ENCODE peak calls at places on chromosomes 16 and 17, in five cellular contexts. W is HepG2, D is A549, G is K562, I is GM12878. T is an unnamed sample.

GRCh38 chr17:1931759-1932579 is 93.2 kb downstream of the RTN4RL1 start:
- DNase-seq in W (peak), D (no peak), G (no peak), I (no peak), T (peak)

GRCh38 chr17:18361837-18362380 is 1.4 kb downstream of the SHMT1 start:
- DNase-seq in W (no peak), D (no peak), G (no peak), I (no peak), T (no peak)

GRCh38 chr17:42698736-42699414 is 16.5 kb downstream of the CNTNAP1 start:
- DNase-seq in W (no peak), D (no peak), G (peak), I (no peak), T (no peak)

GRCh38 chr16:64470916-64471315 is 650.9 kb downstream of the CDH11 start:
- DNase-seq in W (no peak), D (no peak), G (no peak), I (no peak), T (no peak)

GRCh38 chr17:38357488-38358123 is 6.0 kb downstream of the SOCS7 start:
- DNase-seq in W (no peak), D (no peak), G (no peak), I (no peak), T (no peak)

GRCh38 chr17:76546556-76547182 is 6.8 kb downstream of the PRCD start:
- DNase-seq in W (no peak), D (no peak), G (no peak), I (no peak), T (no peak)

GRCh38 chr17:66625321-66625767 is 209.6 kb upstream of the CACNG5 start:
- DNase-seq in W (peak), D (peak), G (no peak), I (no peak), T (no peak)

GRCh38 chr16:180921-181667 is 835 bp downstream of the HBQ1 start:
- DNase-seq in W (peak), D (peak), G (peak), I (peak), T (peak)

GRCh38 chr17:75691371-75692290 is 24.5 kb downstream of the SAP30BP start:
- DNase-seq in W (no peak), D (no peak), G (no peak), I (no peak), T (no peak)

GRCh38 chr16:18805257-18805773 is 4.0 kb upstream of the ARL6IP1 start:
- DNase-seq in W (no peak), D (no peak), G (no peak), I (no peak), T (no peak)

GRCh38 chr16:47388705-47389104 is 72.2 kb downstream of the ITFG1 start:
- DNase-seq in W (no peak), D (no peak), G (no peak), I (no peak), T (no peak)

GRCh38 chr17:36949461-36949927 is 740 bp downstream of the AATF start:
- DNase-seq in W (peak), D (no peak), G (no peak), I (no peak), T (no peak)

GRCh38 chr16:60646631-60647030 is 1389.6 kb downstream of the CDH8 start:
- DNase-seq in W (no peak), D (no peak), G (no peak), I (no peak), T (no peak)

GRCh38 chr17:8117367-8117979 is 841 bp downstream of the ALOXE3 start:
- DNase-seq in W (no peak), D (no peak), G (no peak), I (no peak), T (no peak)

GRCh38 chr16:65113441-65113840 is 8.4 kb downstream of the CDH11 start:
- DNase-seq in W (no peak), D (no peak), G (no peak), I (no peak), T (no peak)

GRCh38 chr17:37239690-37240344 is 136.0 kb upstream of the C17orf78 start:
- DNase-seq in W (peak), D (peak), G (no peak), I (no peak), T (no peak)

GRCh38 chr16:81821422-81822128 is 42.5 kb downstream of the PLCG2 start:
- DNase-seq in W (no peak), D (no peak), G (no peak), I (peak), T (no peak)

GRCh38 chr17:42849451-42850157 is 1.4 kb upstream of the AOC3 start:
- DNase-seq in W (no peak), D (no peak), G (peak), I (no peak), T (no peak)

GRCh38 chr16:26993511-26993910 is 73.2 kb upstream of the C16orf82 start:
- DNase-seq in W (no peak), D (no peak), G (no peak), I (no peak), T (no peak)

GRCh38 chr16:28844226-28844885 is 1.8 kb downstream of the TUFM start:
- DNase-seq in W (no peak), D (no peak), G (no peak), I (no peak), T (no peak)

GRCh38 chr16:10820546-10820945 is 2.0 kb upstream of the TVP23A start:
- DNase-seq in W (no peak), D (no peak), G (no peak), I (no peak), T (no peak)

GRCh38 chr17:80181431-80181830 is 11.6 kb downstream of the CARD14 start:
- DNase-seq in W (no peak), D (no peak), G (no peak), I (no peak), T (no peak)

GRCh38 chr16:22424161-22424937 is 49.9 kb upstream of the CDR2 start:
- DNase-seq in W (no peak), D (no peak), G (no peak), I (no peak), T (peak)

GRCh38 chr16:48432136-48432535 is 46.9 kb upstream of the SIAH1 start:
- DNase-seq in W (no peak), D (no peak), G (no peak), I (peak), T (no peak)

GRCh38 chr16:21996923-21997692 is 3.8 kb downstream of the PDZD9 start:
- DNase-seq in W (peak), D (no peak), G (no peak), I (no peak), T (no peak)

GRCh38 chr17:8019161-8019560 is 16.7 kb downstream of the GUCY2D start:
- DNase-seq in W (no peak), D (no peak), G (no peak), I (no peak), T (no peak)

GRCh38 chr17:416293-417206 is 63.9 kb upstream of the RPH3AL start:
- DNase-seq in W (no peak), D (no peak), G (no peak), I (peak), T (no peak)

GRCh38 chr16:65728172-65728571 is 606.3 kb upstream of the CDH11 start:
- DNase-seq in W (no peak), D (no peak), G (no peak), I (no peak), T (no peak)

GRCh38 chr16:27239026-27239425 is 29.5 kb downstream of the NSMCE1 start:
- DNase-seq in W (no peak), D (no peak), G (no peak), I (no peak), T (no peak)

GRCh38 chr17:3914319-3914685 is 2.0 kb downstream of the P2RX1 start:
- DNase-seq in W (no peak), D (no peak), G (no peak), I (peak), T (no peak)

GRCh38 chr16:2173366-2173765 is 17.8 kb downstream of the TRAF7 start:
- DNase-seq in W (no peak), D (no peak), G (no peak), I (no peak), T (no peak)

GRCh38 chr17:79517812-79518211 is 93.0 kb downstream of the RBFOX3 start:
- DNase-seq in W (no peak), D (no peak), G (no peak), I (no peak), T (no peak)

GRCh38 chr16:29816694-29817441 is 916 bp downstream of the PAGR1 start:
- DNase-seq in W (peak), D (peak), G (peak), I (no peak), T (peak)

DNA sequence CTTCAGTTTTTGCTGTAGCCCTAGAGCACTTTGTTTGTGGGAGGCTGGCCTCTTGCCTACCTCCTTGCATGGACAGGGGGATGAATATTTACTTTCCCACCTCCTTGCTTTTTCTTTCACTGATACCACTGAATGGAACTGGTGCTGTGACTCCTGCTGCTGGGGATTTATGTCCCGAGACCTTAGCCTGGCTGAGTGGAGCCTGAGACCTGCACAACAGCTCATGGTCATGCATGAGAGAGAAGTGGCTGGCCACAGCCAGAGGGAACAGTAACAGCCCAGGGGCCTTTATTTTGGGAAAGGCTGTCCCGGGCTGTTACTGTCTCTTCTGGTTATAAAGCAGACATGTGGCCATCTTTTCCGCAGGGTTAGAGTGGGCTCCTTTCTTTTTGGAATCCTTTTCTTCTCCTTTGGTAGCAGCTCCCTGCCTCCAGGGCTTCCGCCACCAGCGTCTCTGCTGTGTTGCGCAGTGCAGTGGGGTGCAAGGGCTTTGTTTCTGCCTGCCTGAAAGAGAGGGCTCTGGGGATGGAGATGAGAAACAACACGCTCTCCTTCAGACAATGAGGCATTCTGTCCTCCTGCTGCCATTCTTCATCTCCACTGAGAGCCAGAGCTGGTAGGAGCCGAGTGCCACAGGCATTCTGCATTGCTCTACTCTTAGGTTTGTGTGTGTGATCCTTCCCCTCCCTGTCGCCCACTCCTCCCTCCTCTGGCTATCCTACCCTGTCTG is 14.5 kb downstream of the SNX11 start:
- DNase-seq in W (no peak), D (no peak), G (no peak), I (no peak), T (no peak)
- TF ChIP-seq HDAC2 in W (no peak), D (no peak), G (no peak), I (no peak), T (no peak)

GRCh38 chr17:47961406-47961805 is 3.7 kb upstream of the PRR15L start:
- DNase-seq in W (no peak), D (no peak), G (no peak), I (no peak), T (no peak)

GRCh38 chr17:47959825-47960655 is 2.4 kb upstream of the PRR15L start:
- DNase-seq in W (no peak), D (no peak), G (no peak), I (no peak), T (no peak)

GRCh38 chr17:47956818-47957590 is 679 bp downstream of the PRR15L start:
- DNase-seq in W (peak), D (no peak), G (no peak), I (no peak), T (no peak)

GRCh38 chr17:47955497-47956461 is 1.9 kb downstream of the PRR15L start:
- DNase-seq in W (no peak), D (no peak), G (no peak), I (no peak), T (no peak)

DNA sequence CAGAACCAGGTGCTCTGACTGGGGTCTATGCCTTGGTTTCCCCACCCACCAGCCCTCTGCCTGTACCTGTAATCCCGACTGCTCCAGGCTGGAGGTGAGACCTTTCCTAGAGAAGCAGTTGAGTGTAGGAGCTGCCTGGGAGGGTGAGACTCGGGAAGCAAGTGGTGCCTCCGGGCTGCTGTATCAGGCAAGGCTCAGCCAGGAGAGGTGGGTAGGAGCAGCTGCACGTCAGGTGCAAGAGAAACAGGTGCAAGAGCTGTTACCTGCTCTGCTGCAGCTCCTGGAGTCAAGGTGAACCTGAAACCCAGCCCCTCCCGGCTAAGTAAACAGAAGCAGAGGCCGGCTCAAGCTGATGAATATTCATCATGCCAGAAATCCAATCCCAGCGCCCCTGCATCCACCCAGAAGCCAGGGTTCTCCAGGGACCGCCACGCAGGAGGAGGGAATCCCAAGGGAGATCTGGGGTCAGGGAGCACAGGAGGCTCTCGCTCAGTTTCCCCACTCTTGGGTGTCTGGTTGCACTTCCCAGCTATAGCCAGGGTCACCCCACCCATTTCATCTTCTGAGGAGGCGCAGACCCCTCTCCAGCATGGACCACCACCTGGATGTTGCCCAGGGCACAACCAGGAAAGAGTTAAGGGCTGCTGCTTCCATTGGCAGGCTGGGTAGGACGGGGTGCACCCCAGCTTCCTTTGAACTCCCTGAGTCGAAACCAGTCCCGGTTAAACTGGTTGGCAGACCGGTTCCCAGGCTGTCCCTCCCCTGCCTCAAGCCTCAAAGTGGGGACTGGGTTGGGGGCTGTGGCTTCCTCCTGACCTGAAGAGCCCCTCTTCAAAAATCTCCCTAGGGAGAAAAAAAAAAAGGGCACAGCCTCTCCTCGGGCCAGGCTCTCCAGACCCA is at the start of gene PRR15L:
- DNase-seq in W (no peak), D (no peak), G (no peak), I (no peak), T (peak)
- TF ChIP-seq HDAC2 in W (no peak), D (no peak), G (no peak), I (no peak), T (no peak)

DNA sequence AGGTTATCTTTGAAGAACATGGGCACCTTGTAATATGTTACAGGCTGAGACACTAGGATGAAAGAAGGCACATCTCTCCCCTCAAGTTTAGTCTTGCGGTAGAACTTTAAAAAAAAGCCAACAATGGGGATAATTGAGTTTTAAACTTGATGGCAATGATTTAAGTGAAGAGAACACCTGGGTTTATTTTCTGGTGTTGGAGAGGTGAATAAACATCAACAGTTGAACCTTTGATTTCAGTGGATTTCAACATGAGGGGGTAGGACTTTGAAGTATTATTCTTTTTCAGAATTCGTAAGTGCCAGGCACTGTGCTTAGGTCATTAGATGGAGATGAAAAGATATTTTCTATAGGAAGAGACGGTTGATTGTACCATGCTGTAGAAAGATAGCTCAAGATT is 22.3 kb downstream of the HAPSTR1 start:
- DNase-seq in W (no peak), D (no peak), G (no peak), I (no peak), T (no peak)
- TF ChIP-seq HDAC2 in W (no peak), D (no peak), G (no peak), I (no peak), T (no peak)

GRCh38 chr16:54201200-54201599 is 85.4 kb downstream of the IRX3 start:
- DNase-seq in W (no peak), D (peak), G (peak), I (no peak), T (no peak)
- TF ChIP-seq HDAC2 in W (no peak), D (no peak), G (no peak), I (no peak), T (no peak)

DNA sequence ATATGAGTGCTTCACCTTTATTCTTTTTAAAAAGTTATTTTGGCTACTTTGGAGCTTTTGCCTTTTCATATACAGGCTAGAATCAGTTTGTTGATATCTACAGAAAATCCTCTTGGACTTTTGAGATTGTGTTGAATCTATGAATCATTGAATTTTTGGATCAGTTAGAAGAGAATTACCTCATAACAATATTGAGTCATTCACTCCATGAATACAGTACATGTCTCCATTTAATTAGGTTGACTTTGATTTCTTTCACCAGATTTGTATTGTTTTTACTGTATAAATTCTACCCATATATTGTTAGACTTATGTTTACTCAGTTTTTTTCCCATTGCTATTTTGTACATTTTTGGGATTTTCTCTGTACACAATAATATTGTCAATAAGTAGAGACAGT is 54.4 kb downstream of the TAOK1 start:
- DNase-seq in W (no peak), D (no peak), G (no peak), I (no peak), T (no peak)
- TF ChIP-seq HDAC2 in W (no peak), D (no peak), G (no peak), I (no peak), T (no peak)

DNA sequence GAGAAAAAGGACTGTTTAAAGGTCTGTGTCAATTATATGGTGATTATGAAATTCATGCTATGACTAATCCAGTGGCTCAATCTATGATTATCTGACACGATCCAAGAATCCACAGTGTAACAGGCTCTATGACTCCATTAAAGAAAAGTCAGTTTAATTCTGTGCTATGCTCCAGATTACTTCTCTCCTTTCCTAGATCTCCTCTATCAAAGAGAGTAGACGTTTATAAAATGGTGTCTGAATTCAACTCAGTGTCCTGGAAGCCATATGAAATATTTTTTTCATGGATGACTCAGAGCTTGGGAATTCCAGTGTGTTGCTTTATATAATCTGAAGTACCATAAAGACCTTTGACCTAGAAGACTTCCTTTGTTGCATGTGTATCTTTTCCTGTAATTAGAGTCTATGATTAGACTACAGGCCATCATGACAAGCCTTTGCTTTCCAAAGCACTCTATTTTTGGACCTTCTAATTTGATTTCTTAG is 27.0 kb upstream of the NF1 start:
- DNase-seq in W (peak), D (peak), G (no peak), I (no peak), T (no peak)
- TF ChIP-seq HDAC2 in W (no peak), D (no peak), G (no peak), I (no peak), T (no peak)

GRCh38 chr17:12421646-12422306 is 243.9 kb upstream of the MYOCD start:
- DNase-seq in W (no peak), D (no peak), G (no peak), I (no peak), T (no peak)

GRCh38 chr17:12421077-12421476 is 244.6 kb upstream of the MYOCD start:
- DNase-seq in W (no peak), D (no peak), G (no peak), I (no peak), T (no peak)

GRCh38 chr17:12422632-12423031 is 243.1 kb upstream of the MYOCD start:
- DNase-seq in W (no peak), D (no peak), G (no peak), I (no peak), T (no peak)
- TF ChIP-seq HDAC2 in W (no peak), D (no peak), G (no peak), I (no peak), T (no peak)